ENCODE peak calls at places on chromosome 10, in ten cellular contexts. One of them, this sample, is unnamed.

GRCh38 chr10:103231047-103231551 is 14.6 kb upstream of the RPEL1 start:
- DNase-seq in heart left ventricle: no peak
- DNase-seq in left lung: no peak
- DNase-seq in transverse colon: no peak
- DNase-seq in lower leg skin: no peak
- DNase-seq in HFF-Myc: peak
- DNase-seq in AG10803: peak
- DNase-seq in cardiac muscle cell: peak
- DNase-seq in prostate gland: peak
- DNase-seq in keratinocyte: no peak
- DNase-seq in this sample: no peak

GRCh38 chr10:8052970-8053445 is 1.5 kb upstream of the GATA3 start:
- DNase-seq in heart left ventricle: no peak
- DNase-seq in left lung: no peak
- DNase-seq in transverse colon: no peak
- DNase-seq in lower leg skin: no peak
- DNase-seq in HFF-Myc: no peak
- DNase-seq in AG10803: no peak
- DNase-seq in cardiac muscle cell: no peak
- DNase-seq in prostate gland: no peak
- DNase-seq in keratinocyte: no peak
- DNase-seq in this sample: no peak

GRCh38 chr10:49362596-49363260 is 33.2 kb downstream of the DRGX start:
- DNase-seq in heart left ventricle: no peak
- DNase-seq in left lung: no peak
- DNase-seq in transverse colon: no peak
- DNase-seq in lower leg skin: peak
- DNase-seq in HFF-Myc: no peak
- DNase-seq in AG10803: no peak
- DNase-seq in cardiac muscle cell: no peak
- DNase-seq in prostate gland: no peak
- DNase-seq in keratinocyte: no peak
- DNase-seq in this sample: peak

GRCh38 chr10:13404305-13404759 is 56.2 kb upstream of the SEPHS1 start:
- DNase-seq in heart left ventricle: no peak
- DNase-seq in left lung: no peak
- DNase-seq in transverse colon: no peak
- DNase-seq in lower leg skin: peak
- DNase-seq in HFF-Myc: no peak
- DNase-seq in AG10803: no peak
- DNase-seq in cardiac muscle cell: no peak
- DNase-seq in prostate gland: no peak
- DNase-seq in keratinocyte: no peak
- DNase-seq in this sample: no peak

GRCh38 chr10:12905067-12905466 is 96.4 kb downstream of the CCDC3 start:
- DNase-seq in heart left ventricle: no peak
- DNase-seq in left lung: no peak
- DNase-seq in transverse colon: no peak
- DNase-seq in lower leg skin: no peak
- DNase-seq in HFF-Myc: no peak
- DNase-seq in AG10803: no peak
- DNase-seq in cardiac muscle cell: no peak
- DNase-seq in prostate gland: no peak
- DNase-seq in keratinocyte: no peak
- DNase-seq in this sample: no peak

GRCh38 chr10:101643546-101643945 is 51.4 kb downstream of the FBXW4 start:
- DNase-seq in heart left ventricle: no peak
- DNase-seq in left lung: no peak
- DNase-seq in transverse colon: no peak
- DNase-seq in lower leg skin: no peak
- DNase-seq in HFF-Myc: no peak
- DNase-seq in AG10803: no peak
- DNase-seq in cardiac muscle cell: no peak
- DNase-seq in prostate gland: no peak
- DNase-seq in keratinocyte: no peak
- DNase-seq in this sample: no peak

GRCh38 chr10:100978121-100978895 is 9.0 kb downstream of the MRPL43 start:
- DNase-seq in heart left ventricle: peak
- DNase-seq in left lung: no peak
- DNase-seq in transverse colon: no peak
- DNase-seq in lower leg skin: peak
- DNase-seq in HFF-Myc: no peak
- DNase-seq in AG10803: no peak
- DNase-seq in cardiac muscle cell: no peak
- DNase-seq in prostate gland: no peak
- DNase-seq in keratinocyte: no peak
- DNase-seq in this sample: peak

GRCh38 chr10:69968830-69969229 is 83.8 kb upstream of the MACROH2A2 start:
- DNase-seq in heart left ventricle: no peak
- DNase-seq in left lung: no peak
- DNase-seq in transverse colon: no peak
- DNase-seq in lower leg skin: no peak
- DNase-seq in HFF-Myc: no peak
- DNase-seq in AG10803: no peak
- DNase-seq in cardiac muscle cell: no peak
- DNase-seq in prostate gland: no peak
- DNase-seq in keratinocyte: no peak
- DNase-seq in this sample: no peak

GRCh38 chr10:43199684-43200537 is 61.7 kb downstream of the CSGALNACT2 start:
- DNase-seq in heart left ventricle: no peak
- DNase-seq in left lung: no peak
- DNase-seq in transverse colon: no peak
- DNase-seq in lower leg skin: peak
- DNase-seq in HFF-Myc: no peak
- DNase-seq in AG10803: no peak
- DNase-seq in cardiac muscle cell: no peak
- DNase-seq in prostate gland: no peak
- DNase-seq in keratinocyte: no peak
- DNase-seq in this sample: peak

GRCh38 chr10:32454148-32454547 is 8.2 kb downstream of the CCDC7 start:
- DNase-seq in heart left ventricle: no peak
- DNase-seq in left lung: no peak
- DNase-seq in transverse colon: peak
- DNase-seq in lower leg skin: no peak
- DNase-seq in HFF-Myc: no peak
- DNase-seq in AG10803: no peak
- DNase-seq in cardiac muscle cell: peak
- DNase-seq in prostate gland: no peak
- DNase-seq in keratinocyte: no peak
- DNase-seq in this sample: no peak

GRCh38 chr10:54682554-54682953 is 118.5 kb downstream of the PCDH15 start:
- DNase-seq in heart left ventricle: no peak
- DNase-seq in left lung: no peak
- DNase-seq in transverse colon: no peak
- DNase-seq in lower leg skin: no peak
- DNase-seq in HFF-Myc: no peak
- DNase-seq in AG10803: no peak
- DNase-seq in cardiac muscle cell: no peak
- DNase-seq in prostate gland: no peak
- DNase-seq in keratinocyte: no peak
- DNase-seq in this sample: no peak

GRCh38 chr10:78551184-78552005 is 517.4 kb upstream of the ZMIZ1 start:
- DNase-seq in heart left ventricle: no peak
- DNase-seq in left lung: no peak
- DNase-seq in transverse colon: no peak
- DNase-seq in lower leg skin: no peak
- DNase-seq in HFF-Myc: no peak
- DNase-seq in AG10803: no peak
- DNase-seq in cardiac muscle cell: no peak
- DNase-seq in prostate gland: no peak
- DNase-seq in keratinocyte: no peak
- DNase-seq in this sample: no peak

GRCh38 chr10:77120012-77120411 is 517.6 kb downstream of the KCNMA1 start:
- DNase-seq in heart left ventricle: no peak
- DNase-seq in left lung: no peak
- DNase-seq in transverse colon: no peak
- DNase-seq in lower leg skin: no peak
- DNase-seq in HFF-Myc: no peak
- DNase-seq in AG10803: no peak
- DNase-seq in cardiac muscle cell: no peak
- DNase-seq in prostate gland: no peak
- DNase-seq in keratinocyte: no peak
- DNase-seq in this sample: no peak

GRCh38 chr10:30697806-30698205 is 68.3 kb upstream of the LYZL2 start:
- DNase-seq in heart left ventricle: no peak
- DNase-seq in left lung: no peak
- DNase-seq in transverse colon: no peak
- DNase-seq in lower leg skin: peak
- DNase-seq in HFF-Myc: no peak
- DNase-seq in AG10803: no peak
- DNase-seq in cardiac muscle cell: no peak
- DNase-seq in prostate gland: no peak
- DNase-seq in keratinocyte: no peak
- DNase-seq in this sample: no peak

GRCh38 chr10:117752103-117752502 is 209.6 kb downstream of the EMX2 start:
- DNase-seq in heart left ventricle: no peak
- DNase-seq in left lung: no peak
- DNase-seq in transverse colon: no peak
- DNase-seq in lower leg skin: no peak
- DNase-seq in HFF-Myc: no peak
- DNase-seq in AG10803: no peak
- DNase-seq in cardiac muscle cell: no peak
- DNase-seq in prostate gland: no peak
- DNase-seq in keratinocyte: no peak
- DNase-seq in this sample: no peak
- TF ChIP-seq CTCF in heart left ventricle: no peak
- TF ChIP-seq CTCF in left lung: no peak
- TF ChIP-seq CTCF in transverse colon: no peak
- TF ChIP-seq CTCF in lower leg skin: no peak
- TF ChIP-seq CTCF in HFF-Myc: no peak
- TF ChIP-seq CTCF in AG10803: no peak
- TF ChIP-seq CTCF in cardiac muscle cell: no peak
- TF ChIP-seq CTCF in prostate gland: no peak
- TF ChIP-seq CTCF in keratinocyte: no peak
- TF ChIP-seq CTCF in this sample: no peak

GRCh38 chr10:118255355-118255754 is 86.8 kb downstream of the FAM204A start:
- DNase-seq in heart left ventricle: no peak
- DNase-seq in left lung: no peak
- DNase-seq in transverse colon: no peak
- DNase-seq in lower leg skin: no peak
- DNase-seq in HFF-Myc: no peak
- DNase-seq in AG10803: no peak
- DNase-seq in cardiac muscle cell: no peak
- DNase-seq in prostate gland: no peak
- DNase-seq in keratinocyte: no peak
- DNase-seq in this sample: no peak

GRCh38 chr10:118259288-118259906 is 82.7 kb downstream of the FAM204A start:
- DNase-seq in heart left ventricle: no peak
- DNase-seq in left lung: no peak
- DNase-seq in transverse colon: peak
- DNase-seq in lower leg skin: no peak
- DNase-seq in HFF-Myc: no peak
- DNase-seq in AG10803: peak
- DNase-seq in cardiac muscle cell: peak
- DNase-seq in prostate gland: peak
- DNase-seq in keratinocyte: no peak
- DNase-seq in this sample: no peak

GRCh38 chr10:118258285-118258684 is 83.8 kb downstream of the FAM204A start:
- DNase-seq in heart left ventricle: no peak
- DNase-seq in left lung: no peak
- DNase-seq in transverse colon: no peak
- DNase-seq in lower leg skin: no peak
- DNase-seq in HFF-Myc: no peak
- DNase-seq in AG10803: no peak
- DNase-seq in cardiac muscle cell: no peak
- DNase-seq in prostate gland: no peak
- DNase-seq in keratinocyte: no peak
- DNase-seq in this sample: no peak

GRCh38 chr10:118256209-118256608 is 85.9 kb downstream of the FAM204A start:
- DNase-seq in heart left ventricle: no peak
- DNase-seq in left lung: no peak
- DNase-seq in transverse colon: no peak
- DNase-seq in lower leg skin: no peak
- DNase-seq in HFF-Myc: no peak
- DNase-seq in AG10803: no peak
- DNase-seq in cardiac muscle cell: no peak
- DNase-seq in prostate gland: no peak
- DNase-seq in keratinocyte: no peak
- DNase-seq in this sample: no peak

DNA sequence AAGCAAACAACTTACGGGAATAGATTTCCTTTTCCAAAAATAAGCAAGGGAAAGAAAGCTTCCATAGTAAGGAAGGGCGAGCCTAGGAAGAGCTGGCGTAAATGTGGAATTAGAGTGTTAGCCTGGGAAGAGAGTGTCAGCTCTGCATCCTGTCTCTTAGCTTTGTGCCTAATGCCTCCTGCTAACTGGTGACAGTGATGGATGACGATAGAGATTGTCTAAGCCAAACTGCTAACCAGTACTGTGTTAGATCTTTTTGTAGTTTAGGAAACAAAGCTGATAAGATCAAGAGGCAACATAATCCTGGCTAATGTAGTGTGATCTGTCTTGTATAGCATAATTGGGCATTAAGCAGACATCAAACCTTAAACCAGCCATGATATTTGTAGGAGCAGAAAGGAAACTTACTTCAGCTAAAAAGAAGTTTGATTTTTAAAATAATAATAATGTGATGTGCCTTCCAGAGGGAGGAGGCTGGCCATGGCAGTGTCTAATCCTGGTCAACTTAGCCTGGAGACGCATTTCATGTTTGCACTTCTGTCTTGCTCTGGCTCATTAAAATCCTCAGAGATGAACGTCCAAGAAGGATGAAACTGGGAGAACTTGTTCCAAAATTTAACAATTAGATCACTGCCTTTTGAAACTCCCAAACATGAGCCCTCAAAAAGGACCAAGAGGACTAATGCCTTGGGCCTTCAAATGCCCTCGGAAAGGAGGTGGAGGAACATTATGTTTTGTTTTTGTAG is 85.1 kb downstream of the FAM204A start:
- DNase-seq in heart left ventricle: no peak
- DNase-seq in left lung: no peak
- DNase-seq in transverse colon: no peak
- DNase-seq in lower leg skin: no peak
- DNase-seq in HFF-Myc: no peak
- DNase-seq in AG10803: no peak
- DNase-seq in cardiac muscle cell: no peak
- DNase-seq in prostate gland: peak
- DNase-seq in keratinocyte: no peak
- DNase-seq in this sample: no peak
- TF ChIP-seq CTCF in heart left ventricle: no peak
- TF ChIP-seq CTCF in left lung: no peak
- TF ChIP-seq CTCF in transverse colon: no peak
- TF ChIP-seq CTCF in lower leg skin: no peak
- TF ChIP-seq CTCF in HFF-Myc: no peak
- TF ChIP-seq CTCF in AG10803: no peak
- TF ChIP-seq CTCF in cardiac muscle cell: no peak
- TF ChIP-seq CTCF in prostate gland: no peak
- TF ChIP-seq CTCF in keratinocyte: no peak
- TF ChIP-seq CTCF in this sample: no peak

GRCh38 chr10:107413971-107414370 is 249.5 kb upstream of the SORCS1 start:
- DNase-seq in heart left ventricle: no peak
- DNase-seq in left lung: no peak
- DNase-seq in transverse colon: no peak
- DNase-seq in lower leg skin: no peak
- DNase-seq in HFF-Myc: no peak
- DNase-seq in AG10803: no peak
- DNase-seq in cardiac muscle cell: no peak
- DNase-seq in prostate gland: no peak
- DNase-seq in keratinocyte: no peak
- DNase-seq in this sample: no peak
- TF ChIP-seq CTCF in heart left ventricle: no peak
- TF ChIP-seq CTCF in left lung: no peak
- TF ChIP-seq CTCF in transverse colon: no peak
- TF ChIP-seq CTCF in lower leg skin: no peak
- TF ChIP-seq CTCF in HFF-Myc: no peak
- TF ChIP-seq CTCF in AG10803: no peak
- TF ChIP-seq CTCF in cardiac muscle cell: no peak
- TF ChIP-seq CTCF in prostate gland: no peak
- TF ChIP-seq CTCF in keratinocyte: no peak
- TF ChIP-seq CTCF in this sample: no peak

GRCh38 chr10:128318366-128318765 is 192.1 kb upstream of the MKI67 start:
- DNase-seq in heart left ventricle: no peak
- DNase-seq in left lung: no peak
- DNase-seq in transverse colon: no peak
- DNase-seq in lower leg skin: peak
- DNase-seq in HFF-Myc: no peak
- DNase-seq in AG10803: no peak
- DNase-seq in cardiac muscle cell: no peak
- DNase-seq in prostate gland: no peak
- DNase-seq in keratinocyte: no peak
- DNase-seq in this sample: no peak
- TF ChIP-seq CTCF in heart left ventricle: no peak
- TF ChIP-seq CTCF in left lung: no peak
- TF ChIP-seq CTCF in transverse colon: no peak
- TF ChIP-seq CTCF in lower leg skin: no peak
- TF ChIP-seq CTCF in HFF-Myc: no peak
- TF ChIP-seq CTCF in AG10803: no peak
- TF ChIP-seq CTCF in cardiac muscle cell: no peak
- TF ChIP-seq CTCF in prostate gland: no peak
- TF ChIP-seq CTCF in keratinocyte: no peak
- TF ChIP-seq CTCF in this sample: no peak